ENCODE peak calls at places on chromosomes 5 and 9, in ten cellular contexts. V is PC-3, E is GM23248, H is lower lobe of right lung, P is heart right ventricle, Z is upper lobe of right lung, O is aorta, K is right lobe of liver, R is tibial nerve, I is brain microvascular endothelial cell. C is an unnamed sample. For H3K36me3, the result is how much of the 10 kb centered on the place peaks cover.

GRCh38 chr5:63053019-63053638 is 474.5 kb downstream of the LRRC70 start:
- DNase-seq in P (no peak), Z (no peak), O (peak), H (peak), K (peak), I (no peak), R (no peak), V (no peak), E (no peak), C (no peak)

GRCh38 chr9:33264473-33265177 is at the start of the genes BAG1 and CHMP5:
- DNase-seq in V (peak), K (peak), O (peak), R (peak), H (peak), Z (peak), P (peak), E (peak), I (peak), C (peak)

GRCh38 chr5:32916648-32917047 is 205.5 kb downstream of the NPR3 start:
- DNase-seq in K (no peak), H (no peak), I (peak), Z (no peak), P (no peak), V (peak), O (no peak), R (no peak), E (peak), C (no peak)

GRCh38 chr5:107284822-107285510 is 385.8 kb downstream of the EFNA5 start:
- DNase-seq in V (peak), Z (no peak), O (no peak), K (no peak), I (peak), P (no peak), H (no peak), R (no peak), E (no peak), C (no peak)

GRCh38 chr9:89695441-89695891 is 90.7 kb downstream of the GADD45G start:
- DNase-seq in E (no peak), O (no peak), R (no peak), K (no peak), Z (peak), I (no peak), V (no peak), H (no peak), P (no peak), C (no peak)

GRCh38 chr5:63603996-63604395 is 358.2 kb downstream of the HTR1A start:
- DNase-seq in O (no peak), V (no peak), P (no peak), E (no peak), H (no peak), Z (no peak), I (no peak), K (no peak), R (no peak), C (no peak)

GRCh38 chr9:70257991-70258691 is 637 bp upstream of the SMC5 start:
- DNase-seq in H (peak), Z (peak), K (peak), R (peak), P (peak), E (peak), I (peak), O (no peak), V (no peak), C (peak)

GRCh38 chr5:174335682-174336364 is 290.3 kb downstream of the NSG2 start:
- DNase-seq in V (peak), P (no peak), H (no peak), R (no peak), O (peak), Z (no peak), K (no peak), I (no peak), E (peak), C (no peak)

GRCh38 chr5:15500326-15500958 is 462 bp downstream of the FBXL7 start:
- DNase-seq in O (peak), P (peak), H (peak), E (peak), R (peak), I (peak), Z (peak), K (peak), V (no peak), C (no peak)

GRCh38 chr5:42900734-42901133 is 89.0 kb upstream of the SELENOP start:
- DNase-seq in E (no peak), V (no peak), I (no peak), Z (no peak), K (no peak), O (no peak), H (no peak), R (no peak), P (no peak), C (no peak)

GRCh38 chr5:124403281-124403680 is 343.2 kb downstream of the ZNF608 start:
- DNase-seq in Z (no peak), R (no peak), O (no peak), I (no peak), V (no peak), P (no peak), H (no peak), K (no peak), E (no peak), C (no peak)

GRCh38 chr5:151670953-151671636 is 15.6 kb downstream of the SPARC start:
- DNase-seq in H (no peak), K (no peak), I (no peak), E (peak), O (peak), R (no peak), Z (no peak), V (peak), P (no peak), C (no peak)
- H3K27ac ChIP-seq in H (peak), K (peak), I (peak), E (peak), O (peak), R (peak), Z (peak), V (no peak), P (peak), C (no peak)

DNA sequence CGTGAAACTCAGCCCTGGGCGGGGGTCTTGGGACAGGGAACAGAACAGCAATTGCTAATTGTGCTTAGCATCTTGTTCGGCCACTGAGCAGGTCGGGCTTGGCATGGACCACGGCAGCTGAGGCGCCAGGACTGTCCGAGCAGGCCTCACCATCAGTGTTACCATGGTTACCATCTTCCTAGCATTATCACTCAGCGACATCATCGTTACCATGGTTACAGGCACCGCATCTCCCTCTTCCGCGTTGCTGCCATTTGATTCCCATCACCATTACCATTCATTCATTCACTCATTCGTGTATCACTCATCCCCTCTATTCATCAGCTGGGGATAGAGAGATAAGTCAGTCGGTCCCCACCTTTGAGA is 81.0 kb upstream of the ZBTB43 start:
- DNase-seq in Z (no peak), E (no peak), O (no peak), R (no peak), K (no peak), H (no peak), V (no peak), P (no peak), I (peak), C (no peak)
- H3K4me3 ChIP-seq in Z (no peak), E (no peak), O (no peak), R (peak), K (no peak), H (peak), V (no peak), P (no peak), I (no peak), C (no peak)

DNA sequence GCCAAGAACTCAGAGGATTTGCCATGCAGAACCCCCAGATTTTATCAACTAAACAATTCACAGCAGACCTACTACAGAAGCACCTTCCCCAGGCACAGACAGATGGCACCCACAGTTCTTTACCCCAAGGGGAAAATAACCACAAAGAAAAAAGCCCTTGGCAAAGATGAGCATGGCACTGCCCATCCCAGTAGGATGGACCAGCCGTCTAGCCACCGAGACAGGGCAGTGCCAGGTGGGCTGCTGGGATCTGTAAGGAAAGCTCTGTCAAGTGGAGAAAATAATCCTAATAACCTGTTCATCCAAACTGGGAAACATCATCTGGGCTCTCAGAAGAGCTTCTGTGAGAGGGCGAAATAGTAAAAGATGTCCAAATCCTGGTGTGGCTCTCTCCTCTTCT is 130.0 kb downstream of the COL23A1 start:
- DNase-seq in R (no peak), I (no peak), P (no peak), E (no peak), V (no peak), Z (no peak), K (no peak), H (no peak), O (no peak), C (no peak)
- H3K36me3 ChIP-seq in R (under half), I (under half), P (under half), E (under half), V (under half), Z (under half), K (under half), H (under half), O (under half), C (under half)

GRCh38 chr9:134537891-134538520 is 103.6 kb upstream of the COL5A1 start:
- DNase-seq in K (no peak), H (peak), Z (no peak), R (no peak), P (no peak), I (no peak), E (peak), V (no peak), O (no peak), C (no peak)
- H3K27ac ChIP-seq in K (no peak), H (no peak), Z (no peak), R (peak), P (peak), I (no peak), E (no peak), V (no peak), O (no peak), C (no peak)

GRCh38 chr5:39668980-39669379 is 244.2 kb upstream of the DAB2 start:
- DNase-seq in V (no peak), O (no peak), K (no peak), R (no peak), P (no peak), Z (no peak), I (no peak), H (no peak), E (no peak), C (no peak)
- H3K4me3 ChIP-seq in V (no peak), O (no peak), K (no peak), R (no peak), P (no peak), Z (no peak), I (no peak), H (no peak), E (no peak), C (no peak)

DNA sequence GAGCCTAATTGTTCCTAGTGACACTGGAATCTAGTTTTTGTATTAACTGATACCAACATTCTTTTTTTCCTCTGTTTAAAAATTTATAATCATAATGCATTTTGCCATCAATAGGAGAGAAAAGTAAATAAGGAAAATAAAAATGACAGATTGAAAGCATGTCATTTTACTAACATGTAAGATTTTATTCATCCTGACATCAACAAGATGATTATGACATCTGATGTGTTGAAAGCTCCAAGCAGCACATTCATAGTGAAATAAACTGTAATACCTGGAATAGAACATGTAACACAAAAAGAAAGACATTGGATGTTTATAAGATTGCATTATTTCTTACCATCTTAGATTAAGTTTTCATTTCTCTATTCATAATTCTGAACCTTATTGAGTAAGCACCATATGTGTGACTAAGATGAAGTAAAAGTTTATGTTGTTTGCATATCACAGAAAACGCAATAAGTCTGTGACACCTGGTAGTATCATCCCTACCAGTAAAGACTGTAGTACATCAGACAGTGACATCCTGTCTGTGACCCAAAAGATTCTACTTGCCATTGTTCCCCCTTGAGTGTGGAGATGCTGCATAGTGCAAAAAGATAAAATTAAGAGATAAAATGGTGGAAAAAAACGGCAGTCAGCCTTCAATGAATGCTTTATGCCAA is 225.6 kb downstream of the PCSK5 start:
- DNase-seq in O (no peak), R (no peak), I (no peak), K (no peak), Z (no peak), E (no peak), P (no peak), V (no peak), H (no peak), C (no peak)
- H3K36me3 ChIP-seq in O (under half), R (under half), I (under half), K (under half), Z (under half), E (under half), P (under half), V (under half), H (under half), C (under half)